ENCODE peak calls at places on chromosome 22, in four cellular contexts. D is IMR-90, O is trophoblast cell, V is H1. M is an unnamed sample.

GRCh38 chr22:50276143-50276542 is 6.0 kb upstream of the MAPK11 start:
- DNase-seq in O (no peak), D (peak), V (peak), M (no peak)

GRCh38 chr22:22818861-22819855 is 68.5 kb upstream of the IGLL5 start:
- DNase-seq in D (no peak), V (no peak), O (no peak), M (no peak)

GRCh38 chr22:49848690-49849160 is 4.9 kb upstream of the ZBED4 start:
- DNase-seq in O (no peak), V (no peak), D (no peak), M (no peak)

GRCh38 chr22:25111579-25112517 is 87.8 kb upstream of the CRYBB3 start:
- DNase-seq in D (no peak), O (no peak), V (no peak), M (peak)

GRCh38 chr22:43923631-43924548 is at the start of gene PNPLA3:
- DNase-seq in D (peak), O (peak), V (peak), M (peak)

GRCh38 chr22:22513619-22514018 is 5.1 kb upstream of the ZNF280B start:
- DNase-seq in O (no peak), D (no peak), V (no peak), M (no peak)

GRCh38 chr22:45585437-45585755 is 82.7 kb downstream of the FBLN1 start:
- DNase-seq in D (peak), V (no peak), O (no peak), M (no peak)

GRCh38 chr22:17773606-17774205 is 563 bp downstream of the BID start:
- DNase-seq in O (no peak), D (peak), V (peak), M (peak)

DNA sequence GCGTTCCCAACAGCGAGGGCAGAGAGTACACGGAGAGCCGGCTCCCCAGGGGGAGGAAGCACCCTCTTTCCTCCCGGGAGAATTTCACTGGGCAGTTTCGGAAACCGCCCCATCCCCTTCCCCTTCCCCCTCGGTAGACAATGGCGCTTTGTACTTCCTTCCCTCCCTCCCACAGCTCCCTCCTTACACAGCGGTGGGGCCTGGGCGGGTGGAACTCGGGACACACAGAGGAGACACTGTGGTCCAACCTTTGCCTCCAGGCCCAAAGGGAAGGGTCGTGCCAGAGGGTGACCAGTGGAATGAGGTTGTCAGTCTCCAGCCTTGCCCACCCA is 4.3 kb downstream of the SMTN start:
- DNase-seq in V (no peak), O (no peak), D (no peak), M (no peak)
- H3K4me3 ChIP-seq in V (peak), O (peak), D (peak), M (peak)

GRCh38 chr22:34842630-34843029 is 223.3 kb upstream of the ISX start:
- DNase-seq in O (no peak), V (no peak), D (no peak), M (no peak)
- H2BK5ac ChIP-seq in O (peak), V (peak), D (no peak), M (no peak)

DNA sequence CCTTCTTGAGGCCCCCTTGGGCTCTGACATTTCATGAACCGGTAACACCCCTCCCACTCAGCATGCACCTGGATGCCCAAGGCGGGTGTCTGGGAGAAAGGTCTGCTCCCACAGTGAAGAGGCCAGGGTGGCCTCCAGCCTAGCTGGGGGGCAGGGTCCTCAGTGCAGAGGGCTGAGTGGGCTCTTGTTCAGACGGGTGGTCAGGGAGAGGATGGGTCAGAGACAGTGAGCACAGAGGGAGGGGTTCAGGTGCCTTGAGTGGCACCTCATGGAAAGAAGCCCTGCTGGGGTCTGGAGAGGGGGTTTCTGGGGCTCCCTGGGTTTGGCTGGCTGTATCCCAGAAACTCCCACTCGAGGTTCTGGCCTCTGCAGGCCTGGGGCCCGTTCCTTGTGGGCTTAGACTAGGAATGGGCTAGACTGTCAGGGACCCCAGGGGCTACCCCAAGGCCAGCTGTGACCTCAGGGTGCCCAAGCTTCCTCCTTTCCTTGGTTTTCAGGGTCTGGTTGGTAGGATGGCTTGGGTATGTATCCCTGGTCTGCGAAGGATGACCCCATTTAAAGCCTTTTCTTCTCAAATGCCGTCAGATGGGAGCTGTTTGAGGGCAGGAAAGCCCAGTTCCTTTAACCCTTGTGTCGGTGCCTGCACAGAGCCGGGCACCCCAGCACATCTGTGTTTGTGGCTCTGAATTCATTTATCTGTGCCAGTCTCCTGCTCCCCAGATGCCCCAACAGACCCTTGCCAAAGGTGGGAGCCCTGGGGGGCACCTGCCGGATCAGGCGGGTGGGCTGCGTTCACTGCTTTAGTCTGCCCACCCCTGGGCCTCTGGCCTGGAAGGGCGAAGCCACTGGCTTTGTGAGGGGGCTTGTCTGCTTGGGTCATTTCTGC is 1.3 kb downstream of the SYNGR1 start:
- DNase-seq in D (no peak), O (no peak), V (no peak), M (no peak)
- H3K23ac ChIP-seq in D (peak), O (no peak), V (no peak), M (no peak)

GRCh38 chr22:37166675-37167066 is 17.0 kb upstream of the IL2RB start:
- DNase-seq in D (peak), O (peak), V (peak), M (peak)
- H3K4me3 ChIP-seq in D (no peak), O (no peak), V (no peak), M (no peak)